ENCODE peak calls at places on chromosomes 7 and 10, in four cellular contexts. C, W, P and M are unnamed samples.

GRCh38 chr10:52491246-52492000 is 177.3 kb downstream of the DKK1 start:
- DNase-seq in C (peak; percentile 53), W (no peak), P (no peak), M (no peak)

GRCh38 chr10:3067045-3067858 is at the start of gene PFKP:
- DNase-seq in C (no peak), W (no peak), P (peak; percentile 86), M (peak; percentile 49)

GRCh38 chr7:121329460-121330052 is 756 bp downstream of the WNT16 start:
- DNase-seq in C (no peak), W (no peak), P (no peak), M (no peak)

GRCh38 chr7:73841689-73842247 is 548 bp downstream of the METTL27 start:
- DNase-seq in C (no peak), W (no peak), P (peak; percentile 55), M (peak; percentile 44)

GRCh38 chr7:77315102-77315501 is 101.0 kb downstream of the GSAP start:
- DNase-seq in C (peak; percentile 32), W (no peak), P (no peak), M (no peak)

GRCh38 chr10:57161157-57161556 is 800.1 kb upstream of the ZWINT start:
- DNase-seq in C (no peak), W (no peak), P (no peak), M (no peak)

GRCh38 chr10:122407375-122408125 is 33.0 kb downstream of the PLEKHA1 start:
- DNase-seq in C (no peak), W (no peak), P (no peak), M (no peak)

GRCh38 chr10:112771733-112772132 is 178.3 kb upstream of the TCF7L2 start:
- DNase-seq in C (no peak), W (no peak), P (no peak), M (no peak)

GRCh38 chr7:74311305-74311744 is 22.1 kb downstream of the CLIP2 start:
- DNase-seq in C (peak; percentile 68), W (no peak), P (no peak), M (no peak)

GRCh38 chr7:135349746-135350145 is 116.1 kb downstream of the STRA8 start:
- DNase-seq in C (peak; percentile 67), W (no peak), P (no peak), M (no peak)

GRCh38 chr7:134667899-134668298 is 21.2 kb downstream of the BPGM start:
- DNase-seq in C (no peak), W (no peak), P (no peak), M (no peak)

GRCh38 chr10:96987141-96987841 is 155.2 kb downstream of the LCOR start:
- DNase-seq in C (no peak), W (no peak), P (no peak), M (no peak)
- TF ChIP-seq ELK1 in C (no peak), W (no peak), P (no peak), M (no peak)

GRCh38 chr10:110413049-110413783 is 84.5 kb upstream of the DUSP5 start:
- DNase-seq in C (no peak), W (no peak), P (no peak), M (no peak)

GRCh38 chr10:110415809-110416208 is 81.9 kb upstream of the DUSP5 start:
- DNase-seq in C (no peak), W (no peak), P (no peak), M (no peak)

GRCh38 chr10:110413903-110414562 is 83.7 kb upstream of the DUSP5 start:
- DNase-seq in C (no peak), W (no peak), P (no peak), M (peak; percentile 51)

GRCh38 chr10:110416776-110417732 is 80.7 kb upstream of the DUSP5 start:
- DNase-seq in C (no peak), W (no peak), P (no peak), M (peak; percentile 61)

GRCh38 chr10:110414563-110415309 is 83.0 kb upstream of the DUSP5 start:
- DNase-seq in C (no peak), W (peak; percentile 99), P (no peak), M (peak; percentile 81)
- TF ChIP-seq RCOR1 in C (no peak), W (no peak), P (no peak), M (no peak)

GRCh38 chr7:145915679-145916078 is 200.9 kb upstream of the CNTNAP2 start:
- DNase-seq in C (no peak), W (no peak), P (no peak), M (no peak)

GRCh38 chr7:145919712-145920111 is 196.9 kb upstream of the CNTNAP2 start:
- DNase-seq in C (no peak), W (no peak), P (no peak), M (no peak)

DNA sequence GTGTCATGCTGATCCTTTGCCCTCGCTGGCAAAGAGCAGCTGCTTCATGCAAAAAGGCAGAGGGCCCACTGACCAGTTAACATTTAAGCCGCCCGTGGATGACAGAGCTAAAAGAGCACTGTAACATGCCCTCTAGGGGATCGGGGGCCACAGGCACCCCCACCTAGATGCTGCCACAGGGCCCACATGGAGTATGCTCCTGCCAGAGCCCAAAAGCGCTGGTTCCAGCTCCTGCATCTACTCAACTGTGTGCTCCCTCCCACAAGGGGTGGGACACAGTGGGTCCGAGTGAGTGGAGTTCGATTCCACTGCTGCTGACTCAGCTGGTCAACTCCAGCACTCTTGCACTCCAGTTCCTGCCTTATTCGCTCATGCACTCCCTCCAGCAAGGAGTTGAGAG is 199.8 kb upstream of the CNTNAP2 start:
- DNase-seq in C (no peak), W (no peak), P (no peak), M (no peak)
- TF ChIP-seq USF2 in C (no peak), W (no peak), P (no peak), M (no peak)

DNA sequence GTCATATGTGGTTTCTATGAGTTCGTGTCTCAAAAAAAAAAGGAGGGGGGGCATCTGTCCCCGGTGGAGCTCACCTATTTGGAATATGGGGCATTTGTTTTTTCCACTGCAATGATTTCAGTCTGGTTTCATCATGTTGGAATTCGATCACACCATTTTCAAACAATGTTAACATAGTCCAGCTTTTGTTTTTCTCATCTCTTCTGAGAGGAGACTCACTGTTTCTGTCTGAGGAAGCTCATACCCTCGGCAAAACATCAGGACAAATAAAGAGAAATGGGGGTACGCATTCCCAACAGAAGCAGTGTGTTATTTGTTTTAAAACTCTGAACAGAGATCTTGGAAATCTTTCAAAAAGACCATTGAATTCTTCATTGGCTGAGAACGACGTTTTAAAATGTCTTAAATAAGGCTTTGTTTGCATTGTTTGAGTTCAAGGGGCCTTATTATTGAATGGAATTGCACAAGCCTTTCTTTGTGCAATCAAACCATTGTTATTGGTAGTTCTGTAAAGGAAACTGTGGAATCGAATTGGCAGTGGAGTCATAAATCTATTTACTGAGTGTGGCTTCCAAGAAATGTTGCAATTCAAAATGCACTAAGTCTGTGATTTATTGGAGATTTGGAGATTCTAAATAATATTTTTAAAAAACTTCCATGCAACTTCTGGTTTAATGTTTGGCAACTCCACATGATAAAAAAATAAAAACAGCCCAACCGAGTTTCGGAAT is 173.1 kb downstream of the RTKN2 start:
- DNase-seq in C (peak; percentile 69), W (no peak), P (no peak), M (no peak)
- TF ChIP-seq ELK1 in C (no peak), W (no peak), P (no peak), M (no peak)

GRCh38 chr7:76069238-76069638 is 21.3 kb downstream of the MDH2 start:
- DNase-seq in C (peak; percentile 97), W (no peak), P (peak; percentile 42), M (peak; percentile 84)
- TF ChIP-seq RCOR1 in C (no peak), W (no peak), P (no peak), M (no peak)

DNA sequence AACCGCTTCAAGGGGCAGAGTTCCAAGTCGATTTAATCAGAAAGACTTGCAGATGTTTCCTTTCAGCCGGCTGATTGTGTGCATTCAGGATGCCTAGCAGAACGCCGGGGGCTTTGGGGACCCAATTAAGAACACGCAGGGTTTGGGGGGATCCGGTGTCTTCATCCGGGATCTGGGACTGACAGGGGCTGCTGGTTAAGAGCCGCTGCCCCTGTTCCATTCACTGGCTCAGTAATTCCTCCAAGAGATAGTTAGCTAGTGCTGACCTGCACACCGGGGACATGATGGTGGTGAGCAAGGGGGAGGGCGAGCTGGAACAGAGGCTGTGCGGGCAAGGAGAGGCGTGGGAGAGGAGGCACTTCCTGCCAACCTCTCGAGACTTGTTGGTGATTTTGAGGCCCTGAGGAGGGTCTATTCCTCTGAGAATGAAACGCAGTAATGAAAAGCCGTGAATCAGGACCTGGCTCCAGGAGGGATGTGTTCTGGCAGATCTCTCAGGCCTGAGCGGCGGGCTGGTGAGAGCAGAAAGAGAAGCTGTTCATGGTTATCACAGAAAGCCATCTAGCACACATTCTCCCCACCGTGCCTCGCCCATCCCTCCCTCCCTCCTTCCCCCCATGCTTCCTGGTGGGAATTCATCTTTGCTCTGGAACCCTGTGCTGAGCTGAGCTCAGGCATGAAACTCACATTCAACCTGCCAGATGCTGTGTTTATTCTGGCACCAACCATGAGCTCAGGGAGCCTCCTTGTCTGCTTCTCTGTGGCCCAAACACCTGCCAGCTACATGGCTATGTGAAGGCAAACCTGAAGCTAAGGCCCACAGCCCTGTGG is 151.9 kb downstream of the CCDC3 start:
- DNase-seq in C (no peak), W (no peak), P (no peak), M (no peak)
- TF ChIP-seq USF2 in C (no peak), W (no peak), P (no peak), M (no peak)

GRCh38 chr7:151060416-151061234 is 1.2 kb downstream of the SLC4A2 start:
- DNase-seq in C (no peak), W (no peak), P (no peak), M (peak; percentile 89)
- TF ChIP-seq ELK1 in C (no peak), W (no peak), P (no peak), M (no peak)

GRCh38 chr7:6164010-6164409 is 108.4 kb downstream of the CYTH3 start:
- DNase-seq in C (no peak), W (no peak), P (no peak), M (no peak)

GRCh38 chr7:6161463-6162330 is 110.7 kb downstream of the CYTH3 start:
- DNase-seq in C (no peak), W (no peak), P (no peak), M (no peak)

GRCh38 chr7:6163402-6163801 is 109.0 kb downstream of the CYTH3 start:
- DNase-seq in C (no peak), W (no peak), P (no peak), M (no peak)

GRCh38 chr7:6162650-6163366 is 109.6 kb downstream of the CYTH3 start:
- DNase-seq in C (no peak), W (no peak), P (no peak), M (no peak)

GRCh38 chr7:6162331-6162620 is 110.1 kb downstream of the CYTH3 start:
- DNase-seq in C (no peak), W (no peak), P (no peak), M (no peak)
- TF ChIP-seq RCOR1 in C (no peak), W (no peak), P (no peak), M (no peak)

DNA sequence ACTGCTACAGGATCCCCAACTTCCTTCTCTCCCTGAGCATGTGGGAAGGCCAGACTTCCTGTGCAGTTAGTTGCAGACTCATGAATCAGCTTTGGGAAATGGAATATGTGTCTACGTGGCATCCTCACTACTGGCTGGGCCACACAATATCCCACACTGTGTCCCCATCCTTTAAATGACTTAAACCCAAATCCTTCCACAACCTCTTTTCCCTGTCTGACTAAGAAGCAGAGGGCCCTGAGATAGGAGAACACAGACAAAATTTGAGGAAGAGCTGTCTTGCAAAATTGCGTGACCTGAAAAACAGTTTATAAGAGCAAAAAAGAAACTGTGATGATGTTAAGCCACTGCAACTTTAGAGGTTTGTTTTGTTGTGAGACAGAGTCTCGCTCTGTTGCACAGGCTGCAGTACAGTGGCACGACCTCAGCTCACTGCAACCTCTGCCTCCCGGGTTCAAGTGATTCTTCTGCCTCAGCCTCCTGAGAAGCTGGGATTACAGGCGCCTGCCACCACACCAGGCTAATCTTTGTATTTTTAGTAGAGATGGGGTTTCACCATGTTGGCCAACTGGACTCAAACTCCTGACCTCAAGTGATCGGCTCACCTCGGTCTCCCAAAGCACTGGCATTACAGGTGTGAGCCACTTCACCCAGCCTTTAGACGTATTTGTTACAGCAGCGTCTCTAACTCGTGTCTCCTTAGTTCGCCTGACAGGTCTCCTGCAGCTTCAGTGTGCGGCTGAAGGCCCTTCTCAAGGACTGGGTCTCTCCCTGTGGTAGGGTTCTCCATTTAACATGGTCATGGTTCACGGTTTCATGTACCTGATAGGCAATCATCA is 46.9 kb upstream of the SFMBT2 start:
- DNase-seq in C (no peak), W (peak; percentile 72), P (no peak), M (no peak)
- TF ChIP-seq USF2 in C (no peak), W (no peak), P (no peak), M (no peak)